ENCODE peak calls at places on chromosomes 13 and 19, in ten cellular contexts. C is cardiac fibroblast; N is stimulated activated CD4-positive, alpha-beta T cell treated with anti-CD3 and anti-CD28 coated beads, Interleukin-1b, Interleukin-23, amount 100 ng/mL, for 48 hours; E is Calu3; Z is fibroblast of mammary gland; I is activated T-cell treated with anti-CD3 and anti-CD28 coated beads, Interleukin-2, amount 50 U/mL, for 72 hours; G is ecto neural progenitor cell; Q is adrenal gland; M is AG09319; U is tibial nerve. P is an unnamed sample.

GRCh38 chr19:18851673-18852325 is 20.0 kb downstream of the UPF1 start:
- DNase-seq in I (no peak), G (no peak), N (no peak), Q (no peak), M (no peak), C (no peak), Z (no peak), E (no peak), U (no peak), P (no peak)

GRCh38 chr19:6723108-6723618 is 2.7 kb upstream of the C3 start:
- DNase-seq in C (peak), G (no peak), N (no peak), Q (peak), U (peak), I (no peak), E (peak), Z (peak), M (no peak), P (peak)

GRCh38 chr13:50684366-50684765 is 159.1 kb downstream of the DLEU7 start:
- DNase-seq in G (no peak), Z (no peak), N (no peak), Q (no peak), U (no peak), C (peak), E (no peak), M (no peak), I (no peak), P (no peak)

GRCh38 chr13:34207334-34207733 is 389.4 kb downstream of the RFC3 start:
- DNase-seq in E (peak), M (no peak), U (no peak), C (peak), N (no peak), Z (peak), G (no peak), I (no peak), Q (peak), P (no peak)

GRCh38 chr13:101429733-101430132 is 13.4 kb upstream of the NALCN start:
- DNase-seq in N (no peak), M (no peak), G (no peak), E (no peak), C (no peak), I (no peak), Z (no peak), U (no peak), Q (no peak), P (no peak)

GRCh38 chr13:99178636-99179035 is 22.0 kb upstream of the UBAC2 start:
- DNase-seq in U (no peak), M (no peak), Z (peak), C (peak), G (no peak), Q (no peak), I (no peak), E (no peak), N (no peak), P (no peak)

GRCh38 chr13:108322206-108322824 is 52.8 kb downstream of the TNFSF13B start:
- DNase-seq in C (peak), G (no peak), N (no peak), Q (no peak), I (no peak), U (no peak), E (no peak), M (no peak), Z (peak), P (no peak)

GRCh38 chr19:48741222-48741999 is 1.0 kb upstream of the RASIP1 start:
- DNase-seq in C (no peak), E (peak), I (peak), G (peak), U (no peak), N (peak), Z (no peak), Q (peak), M (no peak), P (peak)

GRCh38 chr13:76641056-76641455 is 245.1 kb downstream of the KCTD12 start:
- DNase-seq in U (no peak), Q (no peak), N (no peak), M (peak), I (no peak), G (no peak), E (no peak), C (no peak), Z (peak), P (no peak)

GRCh38 chr19:35484637-35485036 is 5.6 kb downstream of the KRTDAP start:
- DNase-seq in Z (no peak), U (no peak), C (peak), N (peak), G (no peak), I (peak), Q (no peak), M (no peak), E (no peak), P (no peak)

GRCh38 chr19:16598848-16599247 is 26.6 kb upstream of the SLC35E1 start:
- DNase-seq in N (no peak), U (no peak), Q (no peak), C (no peak), G (no peak), I (no peak), E (no peak), M (no peak), Z (no peak), P (no peak)

GRCh38 chr13:35925669-35926068 is 205.5 kb downstream of the DCLK1 start:
- DNase-seq in Z (no peak), Q (no peak), U (no peak), M (no peak), G (no peak), E (no peak), C (peak), I (no peak), N (no peak), P (no peak)

GRCh38 chr19:10887616-10888367 is 16.4 kb downstream of the CARM1 start:
- DNase-seq in E (no peak), Z (no peak), N (no peak), M (no peak), Q (no peak), G (no peak), I (no peak), U (no peak), C (no peak), P (no peak)

GRCh38 chr19:49017666-49018351 is 918 bp upstream of the LHB start:
- DNase-seq in M (no peak), I (peak), Z (peak), U (no peak), Q (no peak), C (peak), G (peak), E (peak), N (peak), P (peak)

GRCh38 chr19:33225458-33225925 is at the start of gene SLC7A10:
- DNase-seq in N (no peak), M (no peak), G (no peak), C (no peak), E (no peak), Z (no peak), I (no peak), Q (no peak), U (no peak), P (peak)

GRCh38 chr19:43570174-43570791 is 5.0 kb downstream of the XRCC1 start:
- DNase-seq in E (no peak), Q (no peak), I (no peak), U (no peak), G (no peak), C (no peak), Z (no peak), N (no peak), M (no peak), P (no peak)

GRCh38 chr13:25249001-25249543 is 38.2 kb downstream of the MTMR6 start:
- DNase-seq in G (no peak), U (peak), M (peak), E (no peak), Q (no peak), C (peak), I (no peak), Z (peak), N (no peak), P (no peak)

GRCh38 chr19:28465317-28466086 is 747.4 kb downstream of the UQCRFS1 start:
- DNase-seq in G (no peak), U (no peak), N (no peak), Q (no peak), C (peak), E (peak), Z (peak), I (no peak), M (no peak), P (no peak)

GRCh38 chr19:48355555-48355954 is 8.2 kb downstream of the TMEM143 start:
- DNase-seq in M (no peak), E (no peak), Q (no peak), C (no peak), I (no peak), G (no peak), N (no peak), Z (no peak), U (no peak), P (no peak)

P was measured in psoas muscle.